ENCODE peak calls at places on chromosomes 11 and 22, in ten cellular contexts. M is A549, N is HCT116, T is H1, Z is vagina, L is body of pancreas, S is suprapubic skin, D is heart left ventricle, C is endothelial cell of umbilical vein, J is spleen. U is an unnamed sample. For H3K4me1, the result is how much of the 10 kb centered on the place peaks cover.

GRCh38 chr22:40857309-40857851 is 432 bp downstream of the XPNPEP3 start:
- DNase-seq in Z (no peak), L (no peak), S (no peak), D (no peak), J (no peak), C (no peak), M (no peak), T (no peak), N (no peak), U (no peak)

GRCh38 chr11:35714882-35715612 is 52.5 kb downstream of the TRIM44 start:
- DNase-seq in D (no peak), T (no peak), C (no peak), L (no peak), S (no peak), N (no peak), J (no peak), Z (no peak), M (no peak), U (no peak)

GRCh38 chr11:119525180-119525854 is 102.3 kb upstream of the THY1 start:
- DNase-seq in J (peak), S (no peak), L (no peak), T (no peak), N (no peak), Z (no peak), C (no peak), D (no peak), M (no peak), U (no peak)

GRCh38 chr22:27989758-27990450 is 70.8 kb upstream of the PITPNB start:
- DNase-seq in N (no peak), T (no peak), J (no peak), S (peak), D (no peak), L (no peak), Z (no peak), C (no peak), M (no peak), U (no peak)

GRCh38 chr22:24069721-24070120 is 58.6 kb downstream of the CABIN1 start:
- DNase-seq in S (peak), N (no peak), Z (no peak), C (no peak), D (no peak), T (no peak), J (no peak), L (no peak), M (no peak), U (no peak)

GRCh38 chr11:95680169-95680929 is 109.2 kb downstream of the FAM76B start:
- DNase-seq in Z (no peak), C (peak), L (no peak), T (no peak), M (no peak), D (no peak), N (no peak), J (no peak), S (no peak), U (peak)

GRCh38 chr22:49214976-49215375 is 612.7 kb downstream of the BRD1 start:
- DNase-seq in C (no peak), Z (no peak), D (no peak), T (no peak), J (peak), S (peak), M (no peak), N (no peak), L (no peak), U (no peak)

GRCh38 chr22:41327124-41327523 is 25.8 kb downstream of the ZC3H7B start:
- DNase-seq in D (no peak), N (no peak), C (no peak), J (peak), T (no peak), L (no peak), M (no peak), Z (no peak), S (no peak), U (no peak)

GRCh38 chr11:9535189-9535781 is 38.2 kb upstream of the WEE1 start:
- DNase-seq in L (peak), S (peak), N (peak), T (peak), D (peak), J (peak), Z (no peak), M (no peak), C (peak), U (peak)

GRCh38 chr22:27407369-27407985 is 394.1 kb downstream of the MN1 start:
- DNase-seq in M (no peak), Z (no peak), S (no peak), D (no peak), C (no peak), N (no peak), L (no peak), T (no peak), J (no peak), U (no peak)

GRCh38 chr22:44422742-44423370 is 75.2 kb downstream of the RTL6 start:
- DNase-seq in D (no peak), C (no peak), S (no peak), Z (no peak), M (no peak), L (no peak), N (no peak), T (no peak), J (peak), U (no peak)

GRCh38 chr11:47355283-47356128 is 3.0 kb upstream of the MYBPC3 start:
- DNase-seq in S (peak), D (peak), J (peak), M (peak), T (peak), N (peak), C (peak), Z (no peak), L (peak), U (peak)

DNA sequence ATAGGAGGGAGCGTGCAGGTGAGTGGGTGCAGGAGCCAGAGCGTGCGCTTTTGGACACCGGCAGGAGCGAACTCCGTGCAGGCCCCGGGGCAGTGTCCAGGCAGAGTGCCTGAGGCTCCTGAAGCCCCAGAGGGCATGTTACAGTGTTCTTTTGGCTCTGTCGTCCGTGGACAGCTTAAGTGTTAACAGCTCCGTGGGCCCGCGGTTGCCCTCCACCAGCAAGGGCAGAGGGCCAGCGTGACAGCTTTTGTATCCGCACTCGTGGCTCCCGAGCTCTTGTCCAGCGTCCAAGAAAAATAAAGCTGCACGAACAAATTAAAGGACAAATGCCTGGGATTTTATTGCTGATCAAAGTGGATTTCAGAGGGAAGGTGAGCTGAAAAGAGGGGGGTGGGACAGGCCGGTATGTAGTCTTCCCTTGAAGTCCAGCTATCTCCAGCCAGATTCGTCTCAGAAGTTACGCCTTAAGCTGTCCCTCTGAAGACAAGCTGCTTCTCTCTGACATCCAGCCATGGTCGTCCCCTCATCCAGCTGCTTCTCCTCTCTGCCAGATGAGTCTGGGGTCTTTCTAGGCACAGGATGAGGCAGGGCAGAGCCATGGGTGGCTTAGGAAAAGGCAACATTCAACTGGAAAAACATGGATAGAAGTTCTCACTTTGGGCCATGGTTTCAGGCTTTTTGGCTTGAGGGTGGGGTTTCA is 957 bp upstream of the TMEM109 start:
- DNase-seq in Z (no peak), T (no peak), J (peak), D (no peak), S (no peak), M (no peak), L (no peak), N (no peak), C (peak), U (peak)
- H3K4me1 ChIP-seq in Z (under half), T (under half), J (half or more), D (half or more), S (under half), M (under half), L (under half), N (under half), C (under half), U (under half)

GRCh38 chr11:83172551-83172950 is 15.6 kb downstream of the PCF11 start:
- DNase-seq in C (no peak), Z (no peak), J (no peak), L (no peak), D (no peak), M (no peak), T (no peak), S (no peak), N (no peak), U (no peak)

GRCh38 chr11:83166193-83166866 is 9.4 kb downstream of the PCF11 start:
- DNase-seq in C (no peak), L (no peak), N (no peak), Z (no peak), S (no peak), T (no peak), J (no peak), D (no peak), M (no peak), U (no peak)

GRCh38 chr11:83174008-83174407 is 17.1 kb downstream of the PCF11 start:
- DNase-seq in C (no peak), S (no peak), D (no peak), T (no peak), J (no peak), Z (no peak), N (no peak), L (no peak), M (no peak), U (no peak)

GRCh38 chr11:83168756-83169155 is 11.8 kb downstream of the PCF11 start:
- DNase-seq in M (no peak), J (no peak), N (no peak), T (no peak), L (no peak), C (no peak), Z (no peak), D (no peak), S (no peak), U (no peak)
- TF ChIP-seq POLR2A in M (no peak), J (no peak), N (no peak), T (no peak), L (no peak), C (no peak), Z (no peak), D (no peak), S (peak), U (no peak)

GRCh38 chr11:111733655-111734088 is 32.5 kb downstream of the PPP2R1B start:
- DNase-seq in N (no peak), M (no peak), Z (no peak), J (peak), S (no peak), T (no peak), C (no peak), D (peak), L (no peak), U (no peak)

GRCh38 chr11:111730031-111730430 is 36.2 kb downstream of the PPP2R1B start:
- DNase-seq in N (no peak), L (no peak), C (peak), T (no peak), M (no peak), D (no peak), J (no peak), Z (no peak), S (no peak), U (no peak)

GRCh38 chr11:111730871-111731591 is 35.2 kb downstream of the PPP2R1B start:
- DNase-seq in J (peak), D (peak), C (no peak), S (peak), N (no peak), M (no peak), L (peak), T (no peak), Z (no peak), U (peak)

GRCh38 chr11:111733009-111733408 is 33.2 kb downstream of the PPP2R1B start:
- DNase-seq in M (no peak), C (peak), S (no peak), D (peak), L (no peak), T (no peak), N (no peak), J (peak), Z (no peak), U (no peak)

DNA sequence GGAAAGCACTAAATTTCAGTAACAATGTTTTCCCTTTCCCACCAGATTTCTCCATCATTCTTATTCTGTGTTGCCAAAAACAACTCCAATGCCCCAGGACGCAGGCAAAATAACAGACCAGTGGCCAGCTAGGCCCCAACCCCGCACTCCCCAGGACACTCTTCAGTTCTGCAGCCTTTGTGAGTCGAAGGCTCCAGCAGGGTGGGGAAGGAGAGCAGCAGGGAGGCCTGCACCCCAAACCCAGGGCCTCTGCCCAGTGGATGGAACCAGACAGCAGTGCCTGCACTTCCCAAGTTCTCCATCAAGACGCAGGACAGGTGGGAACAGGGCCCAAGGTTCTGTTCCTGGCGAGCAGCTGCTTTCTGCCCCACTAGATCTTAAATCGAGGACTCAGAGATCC is 34.4 kb downstream of the PPP2R1B start:
- DNase-seq in M (no peak), S (no peak), L (no peak), J (peak), D (no peak), Z (no peak), C (no peak), N (no peak), T (no peak), U (no peak)
- H3K4me1 ChIP-seq in M (under half), S (half or more), L (half or more), J (under half), D (half or more), Z (half or more), C (half or more), N (under half), T (under half), U (under half)

GRCh38 chr11:3126207-3126865 is 38.8 kb downstream of the OSBPL5 start:
- DNase-seq in L (no peak), C (peak), Z (no peak), J (peak), D (peak), N (peak), T (no peak), M (no peak), S (peak), U (peak)
- TF ChIP-seq POLR2A in L (no peak), C (no peak), Z (no peak), J (no peak), D (no peak), N (no peak), T (no peak), M (no peak), S (no peak), U (no peak)

GRCh38 chr11:73270855-73271477 is 1.2 kb upstream of the P2RY6 start:
- DNase-seq in T (no peak), N (no peak), C (no peak), D (no peak), Z (no peak), S (peak), J (no peak), L (no peak), M (no peak), U (no peak)
- H3K4me1 ChIP-seq in T (under half), N (under half), C (under half), D (under half), Z (under half), S (under half), J (half or more), L (under half), M (under half), U (under half)

GRCh38 chr11:5684627-5685362 is at the start of gene TRIM5:
- DNase-seq in C (peak), S (peak), L (peak), N (peak), T (peak), J (peak), Z (peak), D (peak), M (peak), U (peak)
- TF ChIP-seq POLR2A in C (peak), S (no peak), L (peak), N (no peak), T (peak), J (peak), Z (peak), D (no peak), M (peak), U (peak)

GRCh38 chr11:122167100-122167499 is 51.1 kb upstream of the BLID start:
- DNase-seq in S (no peak), L (no peak), N (peak), Z (no peak), M (no peak), J (no peak), C (peak), D (no peak), T (no peak), U (no peak)
- H3K4me1 ChIP-seq in S (under half), L (under half), N (half or more), Z (under half), M (half or more), J (under half), C (half or more), D (under half), T (under half), U (under half)

GRCh38 chr11:28834877-28835276 is 726.7 kb downstream of the METTL15 start:
- DNase-seq in M (no peak), S (no peak), Z (no peak), N (no peak), L (no peak), T (no peak), C (peak), J (no peak), D (no peak), U (no peak)
- TF ChIP-seq POLR2A in M (no peak), S (no peak), Z (no peak), N (no peak), L (no peak), T (no peak), C (no peak), J (no peak), D (no peak), U (no peak)

GRCh38 chr22:46612904-46613605 is 7.1 kb upstream of the GRAMD4 start:
- DNase-seq in L (no peak), N (no peak), M (no peak), S (no peak), Z (no peak), J (peak), D (no peak), T (no peak), C (peak), U (no peak)
- H3K4me1 ChIP-seq in L (under half), N (under half), M (under half), S (half or more), Z (under half), J (half or more), D (under half), T (under half), C (under half), U (under half)

GRCh38 chr11:819129-819931 is 616 bp downstream of the PNPLA2 start:
- DNase-seq in J (peak), C (peak), N (no peak), T (no peak), Z (no peak), M (no peak), D (peak), L (peak), S (peak), U (peak)
- TF ChIP-seq POLR2A in J (peak), C (peak), N (peak), T (peak), Z (peak), M (peak), D (peak), L (peak), S (peak), U (peak)

U was measured in prostate gland.